ENCODE peak calls at places on chromosomes 6 and 20, in five cellular contexts. U is BE2C, F is NT2/D1, P is right cardiac atrium, C is transverse colon. B is an unnamed sample. For H3K4me1, the result is how much of the 10 kb centered on the place peaks cover.

GRCh38 chr6:5031150-5031549 is 27.3 kb upstream of the RPP40 start:
- DNase-seq in U (no peak), F (no peak), C (no peak), P (no peak), B (no peak)

GRCh38 chr20:50562262-50562701 is 52.1 kb downstream of the PTPN1 start:
- DNase-seq in P (no peak), C (no peak), F (no peak), U (no peak), B (no peak)

GRCh38 chr20:19828233-19828632 is 70.2 kb downstream of the RIN2 start:
- DNase-seq in U (no peak), C (no peak), F (no peak), P (no peak), B (peak)

GRCh38 chr20:44566018-44566417 is 16.4 kb upstream of the PKIG start:
- DNase-seq in P (no peak), F (no peak), C (no peak), U (no peak), B (no peak)

GRCh38 chr20:62339647-62340062 is 27.5 kb downstream of the LAMA5 start:
- DNase-seq in C (peak), P (no peak), F (no peak), U (no peak), B (no peak)

GRCh38 chr6:156899532-156899931 is 122.4 kb downstream of the ARID1B start:
- DNase-seq in F (no peak), C (no peak), P (no peak), U (no peak), B (no peak)

GRCh38 chr6:31171931-31172882 is 1.7 kb upstream of the POU5F1 start:
- DNase-seq in U (no peak), P (no peak), C (no peak), F (peak), B (no peak)

GRCh38 chr6:30954631-30955366 is 14.0 kb downstream of the MUCL3 start:
- DNase-seq in P (no peak), U (no peak), C (no peak), F (no peak), B (no peak)

GRCh38 chr20:31570021-31570463 is 35.0 kb upstream of the ID1 start:
- DNase-seq in U (no peak), C (no peak), P (peak), F (no peak), B (no peak)

GRCh38 chr6:44645276-44645675 is 257.8 kb downstream of the CDC5L start:
- DNase-seq in P (no peak), F (no peak), U (no peak), C (no peak), B (no peak)

GRCh38 chr20:41575412-41575811 is 42.8 kb downstream of the CHD6 start:
- DNase-seq in F (no peak), U (no peak), P (no peak), C (no peak), B (no peak)

GRCh38 chr20:45588800-45589199 is 9.7 kb upstream of the WFDC8 start:
- DNase-seq in C (no peak), P (no peak), U (no peak), F (no peak), B (no peak)

GRCh38 chr6:111865049-111865585 is 8.1 kb downstream of the FYN start:
- DNase-seq in C (no peak), U (no peak), F (no peak), P (no peak), B (no peak)

GRCh38 chr20:60484316-60484715 is 526.1 kb downstream of the CDH26 start:
- DNase-seq in F (no peak), C (no peak), U (no peak), P (no peak), B (no peak)

GRCh38 chr20:51385941-51386530 is 156.5 kb downstream of the NFATC2 start:
- DNase-seq in C (peak), F (peak), U (peak), P (no peak), B (peak)

GRCh38 chr6:86949776-86950175 is 12.4 kb downstream of the HTR1E start:
- DNase-seq in P (no peak), F (no peak), C (no peak), U (no peak), B (no peak)

GRCh38 chr20:63148696-63149095 is 67.2 kb downstream of the YTHDF1 start:
- DNase-seq in F (no peak), P (no peak), C (no peak), U (peak), B (no peak)

GRCh38 chr20:46174469-46175126 is 56.5 kb downstream of the CD40 start:
- DNase-seq in U (peak), C (peak), P (peak), F (peak), B (peak)

GRCh38 chr6:72321741-72322140 is 300.1 kb upstream of the KCNQ5 start:
- DNase-seq in P (no peak), C (no peak), U (no peak), F (no peak), B (peak)

GRCh38 chr20:61719691-61720347 is 345.9 kb downstream of the TAF4 start:
- DNase-seq in C (no peak), F (no peak), P (no peak), U (no peak), B (no peak)

GRCh38 chr6:41939848-41940758 is 1.5 kb downstream of the CCND3 start:
- DNase-seq in U (no peak), P (peak), C (peak), F (no peak), B (no peak)

GRCh38 chr6:163732479-163732878 is 318.0 kb downstream of the QKI start:
- DNase-seq in F (no peak), C (no peak), U (no peak), P (no peak), B (no peak)

GRCh38 chr6:55617272-55617671 is 38.3 kb upstream of the HMGCLL1 start:
- DNase-seq in C (no peak), F (peak), P (no peak), U (peak), B (peak)

GRCh38 chr6:42017021-42017643 is 33.2 kb upstream of the TAF8 start:
- DNase-seq in C (no peak), F (no peak), P (peak), U (peak), B (peak)

GRCh38 chr6:29887819-29888581 is 54.3 kb upstream of the HLA-A start:
- DNase-seq in F (no peak), P (peak), C (peak), U (no peak), B (peak)

GRCh38 chr20:8223096-8223870 is 91.2 kb downstream of the PLCB1 start:
- DNase-seq in P (no peak), F (no peak), C (no peak), U (no peak), B (peak)

GRCh38 chr20:37686762-37687477 is 6.9 kb upstream of the CTNNBL1 start:
- DNase-seq in U (no peak), P (no peak), C (no peak), F (no peak), B (no peak)

DNA sequence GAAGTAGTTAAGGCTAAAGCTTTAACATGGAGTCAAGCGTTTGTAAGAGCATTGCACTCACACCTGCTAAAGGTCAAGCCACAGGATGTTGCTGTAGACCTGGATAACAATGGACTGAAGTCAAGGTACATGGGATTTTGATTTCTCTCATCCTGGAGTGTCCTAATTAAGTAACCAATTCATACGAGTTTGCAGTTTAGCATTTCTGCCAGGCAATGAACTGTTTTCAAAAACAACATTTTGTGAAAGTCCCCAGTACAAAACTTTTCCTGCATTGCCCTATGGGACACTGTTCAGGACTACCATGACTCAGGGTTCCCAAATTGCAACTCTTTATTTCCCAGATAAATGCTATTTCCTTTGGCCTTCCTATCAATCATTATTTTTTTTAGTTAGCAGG is 17.4 kb upstream of the SIRPB1 start:
- DNase-seq in F (no peak), U (no peak), C (no peak), P (no peak), B (peak)
- H3K4me1 ChIP-seq in F (under half), U (under half), C (under half), P (under half), B (under half)

GRCh38 chr6:37126961-37127360 is 43.0 kb upstream of the PIM1 start:
- DNase-seq in C (no peak), P (no peak), F (no peak), U (no peak), B (no peak)

GRCh38 chr6:37126554-37126906 is 43.4 kb upstream of the PIM1 start:
- DNase-seq in F (no peak), C (no peak), P (no peak), U (no peak), B (no peak)

GRCh38 chr6:37125779-37126553 is 44.0 kb upstream of the PIM1 start:
- DNase-seq in U (no peak), F (peak), P (no peak), C (no peak), B (peak)

GRCh38 chr6:37130704-37131103 is 39.2 kb upstream of the PIM1 start:
- DNase-seq in P (peak), U (no peak), C (peak), F (no peak), B (peak)

GRCh38 chr6:37127961-37128862 is 41.7 kb upstream of the PIM1 start:
- DNase-seq in P (peak), C (peak), F (no peak), U (no peak), B (peak)
- H3K4me1 ChIP-seq in P (under half), C (under half), F (under half), U (under half), B (under half)

DNA sequence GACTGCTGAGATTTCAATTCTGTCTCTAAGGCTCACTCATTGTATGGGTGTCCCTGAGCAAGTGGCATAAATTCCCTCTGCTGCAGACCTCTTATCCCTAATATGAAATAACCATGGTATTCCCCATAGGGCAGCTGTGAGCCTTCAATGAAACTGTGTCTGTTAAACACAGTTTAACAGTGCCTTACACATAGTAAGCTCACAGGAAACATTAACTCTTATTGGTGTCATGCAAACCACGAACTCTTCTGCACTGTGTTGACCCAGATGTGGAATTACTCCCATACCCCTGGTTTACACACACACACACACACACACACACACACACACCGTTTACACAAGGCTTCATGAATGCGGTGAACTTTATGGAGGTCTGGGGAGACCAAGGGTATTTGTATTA is 23.2 kb downstream of the DAAM2 start:
- DNase-seq in F (no peak), P (no peak), C (no peak), U (no peak), B (no peak)
- H3K4me1 ChIP-seq in F (under half), P (under half), C (under half), U (under half), B (under half)

GRCh38 chr20:48194578-48194977 is 409.3 kb upstream of the SULF2 start:
- DNase-seq in F (no peak), U (peak), P (no peak), C (no peak), B (no peak)

GRCh38 chr20:48196006-48196405 is 410.7 kb upstream of the SULF2 start:
- DNase-seq in C (no peak), F (no peak), P (no peak), U (no peak), B (no peak)

GRCh38 chr20:48195121-48195870 is 410.0 kb upstream of the SULF2 start:
- DNase-seq in C (no peak), P (no peak), F (no peak), U (no peak), B (no peak)

GRCh38 chr20:48197034-48197433 is 411.8 kb upstream of the SULF2 start:
- DNase-seq in P (peak), C (no peak), F (no peak), U (peak), B (no peak)

GRCh38 chr20:48196486-48196885 is 411.2 kb upstream of the SULF2 start:
- DNase-seq in P (no peak), U (no peak), F (no peak), C (no peak), B (no peak)
- H3K4me1 ChIP-seq in P (under half), U (under half), F (under half), C (under half), B (under half)

GRCh38 chr6:16872543-16873230 is 111.4 kb upstream of the ATXN1 start:
- DNase-seq in P (no peak), C (no peak), U (no peak), F (no peak), B (no peak)
- H3K4me1 ChIP-seq in P (under half), C (under half), U (under half), F (under half), B (under half)

GRCh38 chr6:106547053-106547414 is 82.3 kb downstream of the RTN4IP1 start:
- DNase-seq in C (no peak), P (no peak), F (no peak), U (no peak), B (peak)

GRCh38 chr6:106547961-106548453 is 81.3 kb downstream of the RTN4IP1 start:
- DNase-seq in C (no peak), P (no peak), U (no peak), F (peak), B (peak)

GRCh38 chr6:106551155-106551554 is 78.1 kb downstream of the RTN4IP1 start:
- DNase-seq in P (no peak), F (no peak), U (no peak), C (no peak), B (no peak)

GRCh38 chr6:106547556-106547955 is 81.7 kb downstream of the RTN4IP1 start:
- DNase-seq in U (no peak), F (no peak), C (no peak), P (no peak), B (no peak)

DNA sequence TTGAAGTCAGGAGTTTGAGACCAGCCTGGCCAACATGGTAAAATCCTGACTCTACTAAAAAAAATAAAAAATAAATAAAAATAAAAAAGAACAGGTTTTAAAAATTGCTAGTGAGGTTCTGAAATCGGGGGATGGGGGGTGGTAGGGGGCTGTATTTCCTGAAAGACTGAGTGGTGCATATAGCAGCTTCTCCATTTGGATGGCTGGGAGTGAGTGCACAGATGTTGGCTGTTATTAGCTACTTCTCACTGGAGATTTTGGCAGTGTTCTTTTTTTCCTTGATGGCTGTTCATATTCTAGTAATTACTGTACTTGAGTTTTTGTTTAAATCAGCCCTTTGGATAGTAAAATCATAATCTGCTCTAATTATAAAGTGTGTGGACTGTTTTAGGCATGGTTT is 79.8 kb downstream of the RTN4IP1 start:
- DNase-seq in C (no peak), P (no peak), U (no peak), F (no peak), B (no peak)
- H3K4me1 ChIP-seq in C (under half), P (under half), U (under half), F (under half), B (under half)

DNA sequence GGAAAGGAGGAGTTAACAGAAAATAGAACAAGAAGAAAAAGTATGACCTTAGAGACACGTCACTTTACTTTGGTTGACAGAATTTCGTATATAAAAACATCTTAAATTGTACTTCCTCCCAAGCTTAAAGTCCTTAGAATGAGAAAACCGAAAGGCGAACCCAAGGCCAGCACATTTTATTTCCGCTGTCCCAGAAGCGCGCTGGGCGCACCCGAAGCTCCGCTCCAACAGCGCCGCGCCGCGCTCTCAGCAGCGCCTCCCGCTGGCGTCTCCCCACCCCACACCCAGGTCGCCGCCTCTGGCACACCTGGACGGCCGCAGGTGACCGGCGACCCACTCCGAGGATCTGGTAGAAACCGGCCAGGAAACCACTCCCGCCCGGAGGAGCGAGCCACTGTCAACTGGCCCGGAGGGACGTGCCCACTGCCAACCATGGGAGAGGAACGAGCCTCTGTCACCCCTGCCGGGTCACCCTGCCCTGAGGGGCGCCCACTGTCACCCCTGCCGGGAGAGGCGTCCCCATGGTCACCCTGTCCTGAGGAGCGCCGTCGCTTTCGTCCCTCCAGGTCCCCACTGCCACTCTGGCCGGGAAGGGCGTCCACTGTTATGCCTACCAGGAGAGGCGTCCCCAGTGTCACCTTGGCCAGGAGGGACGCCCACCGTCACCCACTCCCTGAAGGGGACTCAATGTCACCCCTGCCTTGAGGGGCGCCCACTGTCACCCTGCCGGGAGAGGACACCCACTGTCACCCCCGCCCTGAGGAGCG is 824 bp downstream of the MPC1 start:
- DNase-seq in U (peak), C (peak), F (no peak), P (peak), B (peak)
- H3K4me1 ChIP-seq in U (under half), C (under half), F (under half), P (under half), B (under half)

DNA sequence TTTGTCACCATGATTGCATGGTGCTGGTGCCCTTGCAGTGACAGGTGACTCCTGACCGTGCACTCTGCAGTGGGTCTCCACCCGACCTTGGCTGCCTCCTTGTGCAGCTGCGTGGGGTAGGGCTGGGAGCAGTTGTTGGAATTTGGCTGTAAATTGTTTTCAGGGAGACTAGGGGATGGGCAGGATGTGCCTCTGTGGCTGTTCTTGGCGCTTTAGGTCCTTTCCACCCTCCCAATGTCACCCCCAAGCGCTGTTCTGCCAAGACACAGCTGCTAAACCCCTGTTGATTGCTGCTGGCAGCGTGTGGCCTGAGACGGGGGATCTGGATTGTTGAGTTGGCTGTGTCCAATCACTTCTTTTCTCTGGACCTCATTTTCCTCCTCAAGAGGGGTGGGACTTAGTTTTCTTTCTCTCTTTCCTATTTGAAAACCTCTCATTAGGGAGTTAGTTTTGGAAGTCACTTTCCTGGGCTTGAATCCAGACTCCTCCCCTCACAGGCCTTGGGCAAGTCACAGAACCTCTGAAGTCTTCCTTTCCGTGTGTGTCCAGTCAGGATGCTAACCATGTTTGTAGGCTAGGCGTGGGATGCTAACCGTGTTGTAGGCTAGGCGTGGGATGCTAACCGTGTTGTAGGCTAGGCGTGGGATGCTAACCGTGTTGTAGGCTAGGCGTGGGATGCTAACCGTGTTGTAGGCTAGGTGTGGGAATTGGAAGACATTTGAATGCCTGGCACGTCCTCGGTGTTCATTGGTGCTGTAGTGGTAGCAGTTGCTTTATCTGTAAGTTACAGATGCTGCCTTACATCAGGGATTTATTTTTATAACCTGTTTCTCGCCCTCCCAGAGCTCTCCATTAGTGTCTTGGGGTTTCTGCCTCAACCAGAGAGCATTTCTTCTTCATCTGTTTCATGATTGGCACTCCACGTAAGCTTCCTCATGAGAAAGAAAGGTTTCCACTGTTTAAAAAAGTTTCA is 8.6 kb downstream of the IGF2R start:
- DNase-seq in C (no peak), F (no peak), U (no peak), P (peak), B (no peak)
- H3K4me1 ChIP-seq in C (half or more), F (under half), U (under half), P (under half), B (under half)

DNA sequence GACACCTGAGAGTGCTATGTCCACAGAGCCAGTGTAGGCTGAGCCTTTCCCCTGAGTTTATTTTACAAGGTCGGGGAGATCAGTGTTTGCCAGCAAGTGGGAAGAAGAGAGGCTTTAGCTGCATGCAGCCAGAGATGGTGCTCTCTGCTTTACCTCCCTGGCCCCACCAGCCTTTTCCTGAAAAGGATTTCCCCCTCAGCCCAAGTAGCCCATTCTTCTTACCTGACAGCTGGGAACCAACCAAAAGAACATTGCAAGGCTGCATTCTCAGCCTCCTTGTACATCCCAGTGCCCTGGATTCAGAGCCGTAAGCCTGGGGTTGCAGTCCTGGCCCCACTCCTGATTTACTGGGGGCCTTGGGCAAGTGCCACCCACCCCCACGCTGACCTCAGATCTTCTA is 16.9 kb downstream of the SNPH start:
- DNase-seq in F (no peak), P (no peak), C (no peak), U (no peak), B (no peak)
- H3K4me1 ChIP-seq in F (under half), P (under half), C (under half), U (under half), B (under half)

B was measured in endothelial cell of umbilical vein.